ENCODE peak calls at places on chromosomes 13 and 19, in four cellular contexts. One of them, this sample, is unnamed.

GRCh38 chr13:85650613-85651012 is 148.6 kb downstream of the SLITRK6 start:
- DNase-seq in H1: no peak
- DNase-seq in K562: no peak
- DNase-seq in GM12878: no peak
- DNase-seq in this sample: no peak

GRCh38 chr19:8695501-8695900 is 3.1 kb downstream of the ACTL9 start:
- DNase-seq in H1: no peak
- DNase-seq in K562: no peak
- DNase-seq in GM12878: no peak
- DNase-seq in this sample: no peak

GRCh38 chr13:36758345-36758744 is 60.7 kb upstream of the RFXAP start:
- DNase-seq in H1: no peak
- DNase-seq in K562: peak; percentile 0
- DNase-seq in GM12878: no peak
- DNase-seq in this sample: peak; percentile 34

GRCh38 chr13:49681837-49682236 is 9.4 kb downstream of the EBPL start:
- DNase-seq in H1: no peak
- DNase-seq in K562: no peak
- DNase-seq in GM12878: no peak
- DNase-seq in this sample: no peak

GRCh38 chr13:73898899-73899298 is 235.3 kb downstream of the KLF12 start:
- DNase-seq in H1: no peak
- DNase-seq in K562: no peak
- DNase-seq in GM12878: no peak
- DNase-seq in this sample: no peak

GRCh38 chr13:90420683-90421082 is 926.8 kb upstream of the MIR17HG start:
- DNase-seq in H1: no peak
- DNase-seq in K562: no peak
- DNase-seq in GM12878: no peak
- DNase-seq in this sample: no peak

GRCh38 chr19:18049390-18049789 is 37.3 kb downstream of the IL12RB1 start:
- DNase-seq in H1: no peak
- DNase-seq in K562: no peak
- DNase-seq in GM12878: no peak
- DNase-seq in this sample: no peak

GRCh38 chr19:6854758-6855157 is 32.6 kb upstream of the ADGRE1 start:
- DNase-seq in H1: no peak
- DNase-seq in K562: no peak
- DNase-seq in GM12878: no peak
- DNase-seq in this sample: no peak

GRCh38 chr19:5057860-5058259 is 88.9 kb downstream of the KDM4B start:
- DNase-seq in H1: no peak
- DNase-seq in K562: peak; percentile 38
- DNase-seq in GM12878: no peak
- DNase-seq in this sample: peak; percentile 80

GRCh38 chr13:47933688-47934011 is 67.4 kb downstream of the SUCLA2 start:
- DNase-seq in H1: no peak
- DNase-seq in K562: no peak
- DNase-seq in GM12878: no peak
- DNase-seq in this sample: no peak

GRCh38 chr19:15323496-15324235 is 8.7 kb downstream of the BRD4 start:
- DNase-seq in H1: no peak
- DNase-seq in K562: peak; percentile 28
- DNase-seq in GM12878: no peak
- DNase-seq in this sample: no peak

GRCh38 chr19:42501733-42502132 is 26.5 kb downstream of the CEACAM1 start:
- DNase-seq in H1: no peak
- DNase-seq in K562: no peak
- DNase-seq in GM12878: no peak
- DNase-seq in this sample: no peak

GRCh38 chr13:44112700-44113329 is 233.1 kb downstream of the LACC1 start:
- DNase-seq in H1: no peak
- DNase-seq in K562: no peak
- DNase-seq in GM12878: no peak
- DNase-seq in this sample: no peak

GRCh38 chr19:50398675-50399367 is 14.7 kb downstream of the POLD1 start:
- DNase-seq in H1: no peak
- DNase-seq in K562: no peak
- DNase-seq in GM12878: no peak
- DNase-seq in this sample: no peak

GRCh38 chr13:53206455-53206854 is 177.8 kb downstream of the OLFM4 start:
- DNase-seq in H1: no peak
- DNase-seq in K562: no peak
- DNase-seq in GM12878: no peak
- DNase-seq in this sample: peak; percentile 31

GRCh38 chr19:53991224-53992113 is at the start of gene CACNG6:
- DNase-seq in H1: no peak
- DNase-seq in K562: no peak
- DNase-seq in GM12878: no peak
- DNase-seq in this sample: peak; percentile 73

GRCh38 chr19:16095071-16095571 is 16.6 kb upstream of the RAB8A start:
- DNase-seq in H1: no peak
- DNase-seq in K562: no peak
- DNase-seq in GM12878: no peak
- DNase-seq in this sample: no peak

GRCh38 chr19:8494158-8494557 is 8.3 kb downstream of the PRAM1 start:
- DNase-seq in H1: no peak
- DNase-seq in K562: no peak
- DNase-seq in GM12878: no peak
- DNase-seq in this sample: no peak

GRCh38 chr19:18440421-18440877 is 2.5 kb upstream of the ISYNA1 start:
- DNase-seq in H1: no peak
- DNase-seq in K562: peak; percentile 67
- DNase-seq in GM12878: no peak
- DNase-seq in this sample: peak; percentile 64

GRCh38 chr19:53485046-53486004 is 17.8 kb downstream of the ZNF813 start:
- DNase-seq in H1: no peak
- DNase-seq in K562: no peak
- DNase-seq in GM12878: no peak
- DNase-seq in this sample: no peak

GRCh38 chr13:47175172-47175806 is 278.4 kb upstream of the HTR2A start:
- DNase-seq in H1: no peak
- DNase-seq in K562: no peak
- DNase-seq in GM12878: no peak
- DNase-seq in this sample: no peak

GRCh38 chr19:39438270-39438934 is 2.7 kb upstream of the RPS16 start:
- DNase-seq in H1: no peak
- DNase-seq in K562: no peak
- DNase-seq in GM12878: no peak
- DNase-seq in this sample: no peak

GRCh38 chr13:43804461-43805070 is 17.8 kb upstream of the ENOX1 start:
- DNase-seq in H1: no peak
- DNase-seq in K562: peak; percentile 36
- DNase-seq in GM12878: peak; percentile 13
- DNase-seq in this sample: peak; percentile 66

GRCh38 chr19:43634877-43635560 is 4.6 kb downstream of the CADM4 start:
- DNase-seq in H1: no peak
- DNase-seq in K562: no peak
- DNase-seq in GM12878: no peak
- DNase-seq in this sample: no peak

GRCh38 chr13:43629691-43630480 is 156.9 kb downstream of the ENOX1 start:
- DNase-seq in H1: no peak
- DNase-seq in K562: no peak
- DNase-seq in GM12878: no peak
- DNase-seq in this sample: no peak

GRCh38 chr19:32316034-32316433 is 29.4 kb upstream of the ZNF507 start:
- DNase-seq in H1: no peak
- DNase-seq in K562: peak; percentile 11
- DNase-seq in GM12878: no peak
- DNase-seq in this sample: no peak

GRCh38 chr13:41470187-41470586 is 12.8 kb downstream of the RGCC start:
- DNase-seq in H1: no peak
- DNase-seq in K562: no peak
- DNase-seq in GM12878: no peak
- DNase-seq in this sample: no peak

GRCh38 chr19:18109731-18110671 is 12.4 kb downstream of the MAST3 start:
- DNase-seq in H1: no peak
- DNase-seq in K562: peak; percentile 71
- DNase-seq in GM12878: no peak
- DNase-seq in this sample: peak; percentile 83

GRCh38 chr19:37078717-37079032 is 442 bp downstream of the ZNF420 start:
- DNase-seq in H1: no peak
- DNase-seq in K562: peak; percentile 7
- DNase-seq in GM12878: peak; percentile 8
- DNase-seq in this sample: no peak

GRCh38 chr19:12953456-12954149 is 3.4 kb downstream of the GADD45GIP1 start:
- DNase-seq in H1: no peak
- DNase-seq in K562: no peak
- DNase-seq in GM12878: no peak
- DNase-seq in this sample: no peak

GRCh38 chr19:12954150-12954962 is 2.7 kb downstream of the GADD45GIP1 start:
- DNase-seq in H1: no peak
- DNase-seq in K562: no peak
- DNase-seq in GM12878: no peak
- DNase-seq in this sample: no peak

GRCh38 chr19:12959482-12959881 is 2.5 kb upstream of the GADD45GIP1 start:
- DNase-seq in H1: no peak
- DNase-seq in K562: no peak
- DNase-seq in GM12878: no peak
- DNase-seq in this sample: no peak

GRCh38 chr19:12955996-12956395 is 1.0 kb downstream of the GADD45GIP1 start:
- DNase-seq in H1: no peak
- DNase-seq in K562: no peak
- DNase-seq in GM12878: no peak
- DNase-seq in this sample: no peak

GRCh38 chr19:12956446-12957388 is at the start of gene GADD45GIP1:
- DNase-seq in H1: peak; percentile 38
- DNase-seq in K562: peak; percentile 91
- DNase-seq in GM12878: peak; percentile 41
- DNase-seq in this sample: peak; percentile 94
- TF ChIP-seq NRF1 in H1: no peak
- TF ChIP-seq NRF1 in K562: peak; percentile 54
- TF ChIP-seq NRF1 in GM12878: no peak
- TF ChIP-seq NRF1 in this sample: no peak

GRCh38 chr13:77171451-77171850 is 144.5 kb upstream of the FBXL3 start:
- DNase-seq in H1: no peak
- DNase-seq in K562: no peak
- DNase-seq in GM12878: no peak
- DNase-seq in this sample: no peak

GRCh38 chr13:77168232-77168631 is 141.3 kb upstream of the FBXL3 start:
- DNase-seq in H1: no peak
- DNase-seq in K562: no peak
- DNase-seq in GM12878: no peak
- DNase-seq in this sample: no peak

GRCh38 chr13:77177646-77178045 is 149.2 kb downstream of the MYCBP2 start:
- DNase-seq in H1: no peak
- DNase-seq in K562: no peak
- DNase-seq in GM12878: no peak
- DNase-seq in this sample: no peak

GRCh38 chr13:77176350-77176749 is 149.4 kb upstream of the FBXL3 start:
- DNase-seq in H1: no peak
- DNase-seq in K562: peak; percentile 3
- DNase-seq in GM12878: no peak
- DNase-seq in this sample: no peak

GRCh38 chr13:77172650-77173049 is 145.7 kb upstream of the FBXL3 start:
- DNase-seq in H1: no peak
- DNase-seq in K562: no peak
- DNase-seq in GM12878: no peak
- DNase-seq in this sample: no peak
- TF ChIP-seq NRF1 in H1: no peak
- TF ChIP-seq NRF1 in K562: no peak
- TF ChIP-seq NRF1 in GM12878: no peak
- TF ChIP-seq NRF1 in this sample: no peak

GRCh38 chr13:20473888-20474287 is 51.8 kb downstream of the CRYL1 start:
- DNase-seq in H1: no peak
- DNase-seq in K562: no peak
- DNase-seq in GM12878: no peak
- DNase-seq in this sample: no peak

GRCh38 chr13:20474515-20474914 is 51.1 kb downstream of the CRYL1 start:
- DNase-seq in H1: no peak
- DNase-seq in K562: no peak
- DNase-seq in GM12878: no peak
- DNase-seq in this sample: no peak

GRCh38 chr13:20473139-20473538 is 52.5 kb downstream of the CRYL1 start:
- DNase-seq in H1: no peak
- DNase-seq in K562: no peak
- DNase-seq in GM12878: no peak
- DNase-seq in this sample: no peak

GRCh38 chr13:20475927-20476691 is 49.5 kb downstream of the CRYL1 start:
- DNase-seq in H1: no peak
- DNase-seq in K562: no peak
- DNase-seq in GM12878: peak; percentile 65
- DNase-seq in this sample: no peak

DNA sequence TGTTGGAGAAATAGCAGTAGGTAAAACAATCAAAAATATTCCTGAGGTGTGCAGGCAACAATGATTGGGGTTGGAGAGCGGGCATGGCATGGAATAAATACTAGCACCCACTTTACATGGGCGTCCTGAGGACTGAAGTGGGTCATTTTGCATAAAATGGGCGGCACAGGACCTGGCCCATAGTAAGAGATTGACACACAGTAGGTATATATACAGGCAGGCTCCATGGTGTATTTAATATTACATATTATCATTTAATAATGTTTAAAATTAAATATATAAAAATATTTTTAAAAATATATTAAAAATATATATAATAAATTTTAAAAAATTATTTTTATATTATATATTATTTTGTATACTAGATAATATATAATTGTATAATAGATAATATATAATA is 48.3 kb downstream of the CRYL1 start:
- DNase-seq in H1: no peak
- DNase-seq in K562: no peak
- DNase-seq in GM12878: no peak
- DNase-seq in this sample: no peak
- TF ChIP-seq NRF1 in H1: no peak
- TF ChIP-seq NRF1 in K562: no peak
- TF ChIP-seq NRF1 in GM12878: no peak
- TF ChIP-seq NRF1 in this sample: no peak

GRCh38 chr13:80504453-80504852 is 163.5 kb upstream of the SPRY2 start:
- DNase-seq in H1: no peak
- DNase-seq in K562: no peak
- DNase-seq in GM12878: no peak
- DNase-seq in this sample: no peak

GRCh38 chr13:80513196-80513595 is 172.3 kb upstream of the SPRY2 start:
- DNase-seq in H1: no peak
- DNase-seq in K562: no peak
- DNase-seq in GM12878: no peak
- DNase-seq in this sample: no peak

GRCh38 chr13:80502359-80502758 is 161.4 kb upstream of the SPRY2 start:
- DNase-seq in H1: no peak
- DNase-seq in K562: no peak
- DNase-seq in GM12878: no peak
- DNase-seq in this sample: no peak

GRCh38 chr13:80509264-80509663 is 168.3 kb upstream of the SPRY2 start:
- DNase-seq in H1: no peak
- DNase-seq in K562: no peak
- DNase-seq in GM12878: no peak
- DNase-seq in this sample: no peak

DNA sequence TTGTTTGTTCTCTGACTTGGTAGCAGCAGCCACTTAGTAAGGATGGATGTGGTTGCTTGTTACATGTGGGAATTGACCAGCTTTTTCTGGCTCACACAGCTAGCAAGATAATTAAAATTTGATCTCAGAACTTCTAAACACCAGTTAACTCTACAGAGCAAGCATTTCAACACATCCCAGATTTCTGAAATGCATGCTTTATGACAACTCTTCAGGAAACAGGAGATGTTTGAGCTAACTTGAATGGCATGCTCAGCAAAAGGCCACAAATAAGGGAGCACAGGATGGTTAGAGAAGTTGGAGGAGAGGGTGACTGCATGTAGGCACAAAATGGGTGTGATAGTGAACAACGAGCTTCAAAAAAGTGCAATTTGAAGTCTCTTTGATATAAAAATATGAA is 167.1 kb upstream of the SPRY2 start:
- DNase-seq in H1: no peak
- DNase-seq in K562: no peak
- DNase-seq in GM12878: no peak
- DNase-seq in this sample: no peak
- TF ChIP-seq NRF1 in H1: no peak
- TF ChIP-seq NRF1 in K562: no peak
- TF ChIP-seq NRF1 in GM12878: no peak
- TF ChIP-seq NRF1 in this sample: no peak